ENCODE peak calls at places on chromosome X, in five cellular contexts. L, C, I, V and T are unnamed samples.

GRCh38 chrX:70168238-70169188 is 8.8 kb upstream of the DGAT2L6 start:
- DNase-seq in V (no peak), C (peak), I (peak), L (no peak), T (no peak)

GRCh38 chrX:155071694-155072215 is 447 bp downstream of the BRCC3 start:
- DNase-seq in L (no peak), C (no peak), I (peak), V (no peak), T (no peak)

GRCh38 chrX:634306-634958 is 3.8 kb downstream of the SHOX start:
- DNase-seq in C (no peak), V (no peak), I (peak), L (no peak), T (no peak)

GRCh38 chrX:11953615-11954014 is 184.7 kb upstream of the FRMPD4 start:
- DNase-seq in L (no peak), I (peak), C (no peak), V (no peak), T (peak)

GRCh38 chrX:31606796-31607195 is 535.0 kb upstream of the FTHL17 start:
- DNase-seq in C (no peak), I (no peak), L (no peak), V (no peak), T (no peak)

GRCh38 chrX:10011261-10011931 is 44.2 kb downstream of the CLDN34 start:
- DNase-seq in L (peak), V (no peak), I (no peak), C (no peak), T (no peak)

GRCh38 chrX:152865232-152865920 is 32.5 kb upstream of the ZNF185 start:
- DNase-seq in C (no peak), L (no peak), I (no peak), V (no peak), T (no peak)

GRCh38 chrX:116009871-116010710 is 160.5 kb upstream of the AGTR2 start:
- DNase-seq in I (no peak), L (peak), C (no peak), V (no peak), T (no peak)

GRCh38 chrX:74613350-74614192 is 853 bp downstream of the RLIM start:
- DNase-seq in I (peak), C (peak), L (peak), V (peak), T (no peak)

GRCh38 chrX:29435396-29435795 is 780.0 kb upstream of the MAGEB2 start:
- DNase-seq in V (no peak), C (no peak), L (no peak), I (no peak), T (no peak)

GRCh38 chrX:47093248-47093647 is 15.0 kb downstream of the RGN start:
- DNase-seq in C (peak), L (peak), I (peak), V (peak), T (no peak)

GRCh38 chrX:15663439-15663838 is 1.2 kb downstream of the CLTRN start:
- DNase-seq in V (no peak), I (no peak), C (no peak), L (no peak), T (no peak)

GRCh38 chrX:31012509-31013025 is 59.3 kb downstream of the FTHL17 start:
- DNase-seq in C (no peak), V (no peak), L (no peak), I (no peak), T (no peak)

GRCh38 chrX:22629105-22629725 is 356.5 kb downstream of the CBLL2 start:
- DNase-seq in V (no peak), L (no peak), I (peak), C (no peak), T (no peak)

GRCh38 chrX:68090266-68090665 is 343.0 kb downstream of the OPHN1 start:
- DNase-seq in L (peak), C (no peak), V (no peak), I (no peak), T (no peak)

GRCh38 chrX:16465081-16465876 is 184.7 kb upstream of the S100G start:
- DNase-seq in I (no peak), C (no peak), V (no peak), L (no peak), T (no peak)

GRCh38 chrX:134693644-134694043 is 35.4 kb upstream of the PLAC1 start:
- DNase-seq in L (no peak), C (no peak), V (no peak), I (no peak), T (no peak)

GRCh38 chrX:150977411-150978162 is 5.5 kb upstream of the HMGB3 start:
- DNase-seq in L (no peak), I (no peak), V (no peak), C (no peak), T (no peak)

GRCh38 chrX:136528645-136529315 is 3.2 kb upstream of the VGLL1 start:
- DNase-seq in C (no peak), L (peak), V (no peak), I (no peak), T (no peak)

GRCh38 chrX:149004936-149005335 is 500.2 kb downstream of the IDS start:
- DNase-seq in V (no peak), C (no peak), I (no peak), L (peak), T (no peak)

GRCh38 chrX:31656013-31656412 is 584.2 kb upstream of the FTHL17 start:
- DNase-seq in C (no peak), I (peak), V (no peak), L (no peak), T (peak)

GRCh38 chrX:18160369-18160768 is 60.3 kb downstream of the BEND2 start:
- DNase-seq in C (no peak), L (no peak), I (no peak), V (no peak), T (no peak)

GRCh38 chrX:129600981-129601424 is 53.8 kb downstream of the APLN start:
- DNase-seq in V (peak), I (peak), L (peak), C (no peak), T (no peak)

GRCh38 chrX:15301924-15302323 is 13.5 kb downstream of the ASB11 start:
- DNase-seq in I (no peak), V (no peak), C (peak), L (peak), T (no peak)

GRCh38 chrX:53050841-53051240 is 2.3 kb downstream of the GPR173 start:
- DNase-seq in V (no peak), C (no peak), I (no peak), L (no peak), T (no peak)

GRCh38 chrX:18101087-18101486 is 119.6 kb downstream of the BEND2 start:
- DNase-seq in C (no peak), L (no peak), V (no peak), I (no peak), T (no peak)

GRCh38 chrX:12950851-12951589 is 23.9 kb upstream of the TMSB4X start:
- DNase-seq in I (peak), V (no peak), L (peak), C (peak), T (no peak)

GRCh38 chrX:148228521-148228920 is 247.4 kb downstream of the FMR1NB start:
- DNase-seq in L (no peak), V (no peak), C (no peak), I (no peak), T (no peak)

GRCh38 chrX:103211012-103211715 is 3.7 kb upstream of the BEX4 start:
- DNase-seq in L (peak), C (peak), V (peak), I (peak), T (no peak)

GRCh38 chrX:39174761-39175417 is 373.6 kb downstream of the MID1IP1 start:
- DNase-seq in I (no peak), L (no peak), C (peak), V (peak), T (no peak)

GRCh38 chrX:148947399-148948025 is 447.1 kb downstream of the AFF2 start:
- DNase-seq in L (no peak), I (no peak), V (no peak), C (no peak), T (no peak)

GRCh38 chrX:9285342-9285771 is 179.5 kb upstream of the TBL1X start:
- DNase-seq in C (no peak), L (no peak), V (no peak), I (no peak), T (no peak)

GRCh38 chrX:153474718-153475117 is 4.3 kb upstream of the HAUS7 start:
- DNase-seq in V (no peak), I (peak), C (peak), L (no peak), T (no peak)

GRCh38 chrX:11355259-11355909 is 62.2 kb downstream of the AMELX start:
- DNase-seq in C (no peak), I (no peak), L (no peak), V (no peak), T (no peak)

GRCh38 chrX:69618803-69619202 is 2.9 kb downstream of the EDA start:
- DNase-seq in I (peak), V (no peak), L (peak), C (peak), T (no peak)

GRCh38 chrX:9907645-9908387 is 59.3 kb upstream of the CLDN34 start:
- DNase-seq in V (no peak), L (peak), C (no peak), I (peak), T (no peak)

GRCh38 chrX:40007136-40007535 is 90.6 kb downstream of the BCOR start:
- DNase-seq in V (no peak), I (no peak), C (no peak), L (no peak), T (no peak)

GRCh38 chrX:134733595-134733994 is 75.3 kb upstream of the PLAC1 start:
- DNase-seq in I (no peak), V (no peak), L (no peak), C (no peak), T (no peak)